ENCODE peak calls at places on chromosomes 7 and 10, in six cellular contexts. P is cerebellar cortex; R is Panc1; A is GM18507; S is stimulated activated CD4-positive, alpha-beta T cell treated with anti-CD3 and anti-CD28 coated beads, Interleukin-4, amount 100 ng/mL, for 1 hour; I is LNCaP clone FGC. K is an unnamed sample.

GRCh38 chr10:75021851-75022250 is 89.6 kb upstream of the SAMD8 start:
- DNase-seq in I (peak; percentile 54), S (no peak), A (no peak), R (no peak), P (no peak), K (no peak)

GRCh38 chr10:8279598-8279997 is 225.1 kb downstream of the GATA3 start:
- DNase-seq in S (no peak), A (no peak), P (no peak), I (no peak), R (no peak), K (no peak)

GRCh38 chr7:115679976-115680375 is 350.6 kb downstream of the TFEC start:
- DNase-seq in P (peak; percentile 17), R (peak; percentile 22), I (peak; percentile 36), S (no peak), A (no peak), K (no peak)

GRCh38 chr10:79347894-79348639 is 798 bp downstream of the PPIF start:
- DNase-seq in I (no peak), P (peak; percentile 36), A (peak; percentile 62), S (peak; percentile 80), R (no peak), K (peak; percentile 55)

GRCh38 chr7:112080441-112080840 is 125.8 kb downstream of the DOCK4 start:
- DNase-seq in I (no peak), A (peak; percentile 32), S (no peak), P (no peak), R (peak; percentile 96), K (no peak)

GRCh38 chr7:53531-53930 is 138.8 kb upstream of the FAM20C start:
- DNase-seq in A (no peak), S (no peak), I (no peak), P (no peak), R (no peak), K (no peak)

GRCh38 chr7:42315096-42315495 is 78.1 kb upstream of the GLI3 start:
- DNase-seq in A (no peak), P (no peak), R (no peak), S (no peak), I (no peak), K (no peak)

GRCh38 chr10:102678842-102679289 is 34.6 kb downstream of the TRIM8 start:
- DNase-seq in A (no peak), S (no peak), R (peak; percentile 22), I (no peak), P (peak; percentile 67), K (no peak)

GRCh38 chr7:99019523-99020412 is 124.1 kb downstream of the SMURF1 start:
- DNase-seq in I (no peak), R (no peak), P (peak; percentile 25), S (no peak), A (no peak), K (no peak)